ENCODE peak calls at places on chromosomes 2 and 18, in seven cellular contexts. I is lower leg skin, D is GM12891, Q is sigmoid colon, X is IMR-90, F is NB4, G is A549. U is an unnamed sample.

GRCh38 chr2:128793414-128793813 is 474.7 kb upstream of the HS6ST1 start:
- DNase-seq in I (no peak), D (no peak), Q (no peak), X (no peak), F (no peak), G (no peak), U (no peak)

GRCh38 chr18:33404244-33404873 is 36.2 kb downstream of the CCDC178 start:
- DNase-seq in I (no peak), D (no peak), Q (no peak), X (no peak), F (no peak), G (no peak), U (no peak)

GRCh38 chr2:127671557-127672302 is 3.6 kb downstream of the LIMS2 start:
- DNase-seq in I (no peak), D (no peak), Q (peak), X (no peak), F (no peak), G (no peak), U (no peak)

GRCh38 chr2:3257166-3257565 is 120.5 kb downstream of the EIPR1 start:
- DNase-seq in I (no peak), D (no peak), Q (no peak), X (peak), F (no peak), G (no peak), U (no peak)

GRCh38 chr2:205716126-205716525 is 33.8 kb downstream of the NRP2 start:
- DNase-seq in I (no peak), D (no peak), Q (no peak), X (no peak), F (peak), G (peak), U (peak)

GRCh38 chr2:43114210-43114609 is 112.2 kb downstream of the ZFP36L2 start:
- DNase-seq in I (no peak), D (no peak), Q (peak), X (peak), F (no peak), G (no peak), U (no peak)

GRCh38 chr18:32877371-32877770 is 104.5 kb upstream of the KLHL14 start:
- DNase-seq in I (no peak), D (no peak), Q (no peak), X (no peak), F (no peak), G (no peak), U (no peak)

GRCh38 chr18:73879771-73880170 is 267.9 kb downstream of the FBXO15 start:
- DNase-seq in I (no peak), D (no peak), Q (no peak), X (peak), F (no peak), G (no peak), U (no peak)

GRCh38 chr2:171210864-171211431 is 50.3 kb upstream of the TLK1 start:
- DNase-seq in I (no peak), D (peak), Q (no peak), X (peak), F (peak), G (no peak), U (no peak)

GRCh38 chr2:138236142-138236541 is 265.4 kb upstream of the SPOPL start:
- DNase-seq in I (no peak), D (no peak), Q (no peak), X (no peak), F (no peak), G (no peak), U (no peak)

GRCh38 chr2:150517951-150518680 is 30.6 kb upstream of the RND3 start:
- DNase-seq in I (no peak), D (no peak), Q (no peak), X (peak), F (no peak), G (no peak), U (no peak)

GRCh38 chr2:133286326-133286922 is 281.8 kb downstream of the NCKAP5 start:
- DNase-seq in I (no peak), D (no peak), Q (no peak), X (peak), F (no peak), G (no peak), U (no peak)

GRCh38 chr18:9902832-9903231 is 11.0 kb upstream of the VAPA start:
- DNase-seq in I (no peak), D (no peak), Q (no peak), X (no peak), F (no peak), G (no peak), U (no peak)

GRCh38 chr2:169966449-169966848 is 139.2 kb downstream of the UBR3 start:
- DNase-seq in I (no peak), D (no peak), Q (no peak), X (no peak), F (no peak), G (no peak), U (no peak)

GRCh38 chr18:2882201-2882600 is 35.4 kb downstream of the EMILIN2 start:
- DNase-seq in I (no peak), D (no peak), Q (no peak), X (no peak), F (no peak), G (no peak), U (no peak)

GRCh38 chr2:139365189-139365588 is 585.0 kb upstream of the NXPH2 start:
- DNase-seq in I (no peak), D (no peak), Q (no peak), X (no peak), F (no peak), G (no peak), U (no peak)

GRCh38 chr2:102708847-102709559 is 52.8 kb upstream of the TMEM182 start:
- DNase-seq in I (no peak), D (no peak), Q (no peak), X (peak), F (no peak), G (peak), U (no peak)

GRCh38 chr2:162256621-162257020 is 13.4 kb upstream of the FAP start:
- DNase-seq in I (no peak), D (no peak), Q (no peak), X (peak), F (no peak), G (no peak), U (no peak)

GRCh38 chr2:200871151-200871550 is 6.7 kb upstream of the CLK1 start:
- DNase-seq in I (no peak), D (no peak), Q (no peak), X (no peak), F (peak), G (no peak), U (no peak)

GRCh38 chr2:184119920-184120820 is 478.2 kb upstream of the ZNF804A start:
- DNase-seq in I (no peak), D (no peak), Q (no peak), X (no peak), F (no peak), G (no peak), U (no peak)

GRCh38 chr2:160736629-160737028 is 243.0 kb upstream of the RBMS1 start:
- DNase-seq in I (no peak), D (no peak), Q (no peak), X (peak), F (no peak), G (peak), U (no peak)

GRCh38 chr18:37489011-37489410 is 76.6 kb downstream of the CELF4 start:
- DNase-seq in I (no peak), D (no peak), Q (no peak), X (no peak), F (no peak), G (no peak), U (no peak)

GRCh38 chr2:64202206-64202864 is 58.1 kb upstream of the PELI1 start:
- DNase-seq in I (no peak), D (no peak), Q (no peak), X (peak), F (no peak), G (no peak), U (no peak)

GRCh38 chr2:196538189-196538588 is 101.3 kb upstream of the CCDC150 start:
- DNase-seq in I (no peak), D (no peak), Q (no peak), X (no peak), F (no peak), G (no peak), U (no peak)

GRCh38 chr2:208065476-208065875 is 40.1 kb upstream of the PLEKHM3 start:
- DNase-seq in I (no peak), D (no peak), Q (no peak), X (no peak), F (no peak), G (no peak), U (no peak)

GRCh38 chr2:135782231-135782630 is 40.6 kb downstream of the UBXN4 start:
- DNase-seq in I (no peak), D (no peak), Q (no peak), X (no peak), F (no peak), G (no peak), U (no peak)

GRCh38 chr2:95115418-95115817 is 6.2 kb downstream of the MRPS5 start:
- DNase-seq in I (peak), D (peak), Q (peak), X (peak), F (peak), G (peak), U (peak)

GRCh38 chr2:179562330-179562885 is 297.8 kb upstream of the SESTD1 start:
- DNase-seq in I (no peak), D (no peak), Q (no peak), X (no peak), F (no peak), G (no peak), U (no peak)

GRCh38 chr18:10453885-10454772 is at the start of gene APCDD1:
- DNase-seq in I (peak), D (peak), Q (peak), X (no peak), F (peak), G (peak), U (peak)

GRCh38 chr2:215930505-215931233 is 82.7 kb downstream of the MREG start:
- DNase-seq in I (no peak), D (no peak), Q (no peak), X (peak), F (no peak), G (no peak), U (no peak)

GRCh38 chr2:178414266-178415247 is 36.4 kb downstream of the PRKRA start:
- DNase-seq in I (peak), D (peak), Q (peak), X (peak), F (peak), G (peak), U (peak)
- TF ChIP-seq POLR2A in I (no peak), D (peak), Q (no peak), X (no peak), F (peak), G (peak), U (peak)

GRCh38 chr2:204219196-204219595 is 282.6 kb downstream of the ICOS start:
- DNase-seq in I (no peak), D (no peak), Q (no peak), X (no peak), F (no peak), G (no peak), U (no peak)

GRCh38 chr2:204218040-204218439 is 281.5 kb downstream of the ICOS start:
- DNase-seq in I (no peak), D (no peak), Q (no peak), X (no peak), F (no peak), G (no peak), U (no peak)

GRCh38 chr2:204207851-204208250 is 271.3 kb downstream of the ICOS start:
- DNase-seq in I (no peak), D (no peak), Q (no peak), X (no peak), F (no peak), G (no peak), U (no peak)

GRCh38 chr2:204213588-204213987 is 277.0 kb downstream of the ICOS start:
- DNase-seq in I (no peak), D (no peak), Q (no peak), X (no peak), F (no peak), G (no peak), U (no peak)
- TF ChIP-seq POLR2A in I (no peak), D (no peak), Q (no peak), X (no peak), F (no peak), G (no peak), U (no peak)

GRCh38 chr2:96260404-96261260 is 5.2 kb downstream of the TMEM127 start:
- DNase-seq in I (peak), D (no peak), Q (peak), X (peak), F (peak), G (peak), U (peak)

GRCh38 chr2:96262306-96262705 is 3.5 kb downstream of the TMEM127 start:
- DNase-seq in I (no peak), D (no peak), Q (no peak), X (no peak), F (no peak), G (no peak), U (no peak)

GRCh38 chr2:96261328-96262003 is 4.3 kb downstream of the TMEM127 start:
- DNase-seq in I (no peak), D (no peak), Q (peak), X (no peak), F (no peak), G (no peak), U (no peak)

GRCh38 chr2:96258393-96259022 is 7.3 kb downstream of the TMEM127 start:
- DNase-seq in I (no peak), D (no peak), Q (peak), X (no peak), F (no peak), G (no peak), U (no peak)

DNA sequence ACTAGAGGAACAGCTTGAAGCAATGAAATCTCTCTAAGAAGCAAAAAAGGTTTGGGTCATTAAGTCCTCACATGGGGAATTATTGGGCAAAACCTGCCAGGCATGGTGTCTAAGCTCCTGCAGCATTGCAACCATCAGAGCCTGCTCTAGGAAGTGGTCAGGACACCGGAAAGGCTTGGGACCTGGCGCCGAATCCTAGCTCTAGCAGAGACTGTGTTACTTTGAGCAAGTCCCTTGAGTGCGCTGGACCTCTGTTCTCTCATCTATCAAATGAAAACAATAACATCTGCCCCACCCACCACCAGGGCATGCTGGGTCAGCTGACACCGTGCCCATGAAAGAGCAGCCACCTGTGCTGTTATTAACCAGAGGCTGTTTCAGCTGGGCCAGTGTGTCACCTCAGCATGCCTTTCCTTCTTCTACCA is 6.3 kb downstream of the TMEM127 start:
- DNase-seq in I (no peak), D (no peak), Q (peak), X (no peak), F (no peak), G (no peak), U (no peak)
- TF ChIP-seq POLR2A in I (no peak), D (no peak), Q (no peak), X (no peak), F (no peak), G (no peak), U (no peak)

GRCh38 chr18:47601608-47602272 is 328.7 kb downstream of the SMAD2 start:
- DNase-seq in I (no peak), D (no peak), Q (no peak), X (no peak), F (no peak), G (no peak), U (no peak)
- TF ChIP-seq POLR2A in I (no peak), D (no peak), Q (no peak), X (no peak), F (no peak), G (no peak), U (no peak)

DNA sequence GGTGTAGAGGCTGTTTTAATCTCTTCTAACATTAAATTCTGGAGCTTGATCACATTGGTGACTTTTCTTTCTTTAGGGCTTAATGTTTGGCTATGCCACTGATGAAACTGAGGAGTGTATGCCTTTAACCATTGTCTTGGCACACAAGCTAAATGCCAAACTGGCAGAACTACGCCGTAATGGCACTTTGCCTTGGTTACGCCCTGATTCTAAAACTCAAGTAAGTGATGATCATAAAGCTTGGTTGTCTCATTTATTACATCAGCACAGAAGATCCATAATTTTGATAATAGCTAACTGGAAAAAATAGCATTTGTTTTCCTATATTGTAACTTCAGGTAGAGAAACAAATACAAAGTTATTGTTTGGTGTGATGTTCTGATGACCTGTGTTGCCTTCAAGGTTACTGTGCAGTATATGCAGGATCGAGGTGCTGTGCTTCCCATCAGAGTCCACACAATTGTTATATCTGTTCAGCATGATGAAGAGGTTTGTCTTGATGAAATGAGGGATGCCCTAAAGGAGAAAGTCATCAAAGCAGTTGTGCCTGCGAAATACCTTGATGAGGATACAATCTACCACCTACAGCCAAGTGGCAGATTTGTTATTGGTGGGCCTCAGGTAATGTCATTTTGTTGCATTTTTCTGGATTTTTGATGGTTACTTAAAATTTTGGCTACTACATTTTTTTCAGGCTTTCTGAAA is 2.9 kb downstream of the MAT2A start:
- DNase-seq in I (peak), D (no peak), Q (no peak), X (no peak), F (no peak), G (no peak), U (no peak)
- TF ChIP-seq POLR2A in I (no peak), D (no peak), Q (no peak), X (no peak), F (peak), G (no peak), U (no peak)

U was measured in right lobe of liver.